ENCODE peak calls at places on chromosomes 16 and 17, in seven cellular contexts. O, I, Y, F, V, B and S are unnamed samples.

GRCh38 chr16:85003076-85003475 is 8.3 kb downstream of the ZDHHC7 start:
- DNase-seq in O (no peak), I (no peak), Y (no peak), F (no peak), V (no peak), B (no peak), S (no peak)

GRCh38 chr17:66405836-66406679 is 103.6 kb downstream of the PRKCA start:
- DNase-seq in O (no peak), I (no peak), Y (no peak), F (no peak), V (no peak), B (no peak), S (no peak)

GRCh38 chr17:48299760-48300159 is 130.3 kb downstream of the SKAP1 start:
- DNase-seq in O (no peak), I (no peak), Y (no peak), F (no peak), V (no peak), B (no peak), S (no peak)

GRCh38 chr16:88446061-88446460 is 7.0 kb upstream of the ZFPM1 start:
- DNase-seq in O (no peak), I (no peak), Y (no peak), F (no peak), V (no peak), B (no peak), S (no peak)

GRCh38 chr17:66949501-66949900 is 15.0 kb upstream of the CACNG4 start:
- DNase-seq in O (no peak), I (peak), Y (peak), F (no peak), V (no peak), B (no peak), S (no peak)

GRCh38 chr17:41390411-41390938 is 6.9 kb downstream of the KRT31 start:
- DNase-seq in O (no peak), I (no peak), Y (no peak), F (no peak), V (no peak), B (no peak), S (no peak)

GRCh38 chr16:71784093-71784492 is 24.5 kb downstream of the AP1G1 start:
- DNase-seq in O (no peak), I (no peak), Y (no peak), F (no peak), V (no peak), B (no peak), S (no peak)

GRCh38 chr16:19393226-19394074 is 24.2 kb upstream of the TMC5 start:
- DNase-seq in O (no peak), I (peak), Y (peak), F (peak), V (peak), B (no peak), S (no peak)

GRCh38 chr16:27851586-27851985 is 211.9 kb downstream of the GSG1L start:
- DNase-seq in O (no peak), I (no peak), Y (no peak), F (no peak), V (no peak), B (no peak), S (no peak)

GRCh38 chr17:7912927-7913524 is 3.1 kb downstream of the RNF227 start:
- DNase-seq in O (peak), I (peak), Y (peak), F (peak), V (peak), B (no peak), S (no peak)

GRCh38 chr16:81004646-81005353 is 1.9 kb downstream of the CMC2 start:
- DNase-seq in O (peak), I (peak), Y (peak), F (peak), V (peak), B (no peak), S (no peak)

GRCh38 chr17:50170662-50171370 is 5.0 kb downstream of the SGCA start:
- DNase-seq in O (no peak), I (peak), Y (no peak), F (no peak), V (no peak), B (no peak), S (no peak)

GRCh38 chr17:27457731-27458523 is 1.7 kb downstream of the KSR1 start:
- DNase-seq in O (peak), I (no peak), Y (peak), F (peak), V (no peak), B (no peak), S (peak)

GRCh38 chr17:76901542-76902197 is 33.5 kb downstream of the MGAT5B start:
- DNase-seq in O (no peak), I (no peak), Y (no peak), F (no peak), V (no peak), B (no peak), S (no peak)

GRCh38 chr16:54397190-54397835 is 110.7 kb upstream of the IRX3 start:
- DNase-seq in O (no peak), I (no peak), Y (no peak), F (no peak), V (peak), B (no peak), S (no peak)

GRCh38 chr16:13453938-13454553 is 465.9 kb upstream of the ERCC4 start:
- DNase-seq in O (peak), I (peak), Y (no peak), F (peak), V (no peak), B (peak), S (no peak)

GRCh38 chr17:49567104-49567521 is 8.6 kb upstream of the NXPH3 start:
- DNase-seq in O (no peak), I (no peak), Y (no peak), F (no peak), V (no peak), B (no peak), S (no peak)

GRCh38 chr17:43438626-43439529 is 40.1 kb downstream of the ARL4D start:
- DNase-seq in O (no peak), I (no peak), Y (peak), F (peak), V (no peak), B (no peak), S (no peak)

GRCh38 chr16:22652463-22652845 is 141.8 kb downstream of the NPIPB5 start:
- DNase-seq in O (no peak), I (no peak), Y (no peak), F (no peak), V (no peak), B (no peak), S (no peak)

GRCh38 chr17:63420868-63421680 is 25.0 kb downstream of the CYB561 start:
- DNase-seq in O (no peak), I (no peak), Y (no peak), F (no peak), V (no peak), B (no peak), S (no peak)

GRCh38 chr16:54934536-54935410 is 4.1 kb downstream of the IRX5 start:
- DNase-seq in O (no peak), I (peak), Y (no peak), F (peak), V (no peak), B (no peak), S (no peak)

GRCh38 chr17:73232587-73233373 is 28.9 kb downstream of the CPSF4L start:
- DNase-seq in O (peak), I (peak), Y (peak), F (peak), V (peak), B (no peak), S (no peak)

GRCh38 chr16:8808613-8809353 is 11.1 kb downstream of the PMM2 start:
- DNase-seq in O (no peak), I (no peak), Y (no peak), F (no peak), V (no peak), B (no peak), S (no peak)

GRCh38 chr16:75535211-75535843 is 581 bp downstream of the CHST5 start:
- DNase-seq in O (no peak), I (no peak), Y (no peak), F (no peak), V (no peak), B (no peak), S (no peak)
- H3K4me3 ChIP-seq in O (no peak), I (no peak), Y (no peak), F (no peak), V (no peak), B (no peak), S (no peak)

DNA sequence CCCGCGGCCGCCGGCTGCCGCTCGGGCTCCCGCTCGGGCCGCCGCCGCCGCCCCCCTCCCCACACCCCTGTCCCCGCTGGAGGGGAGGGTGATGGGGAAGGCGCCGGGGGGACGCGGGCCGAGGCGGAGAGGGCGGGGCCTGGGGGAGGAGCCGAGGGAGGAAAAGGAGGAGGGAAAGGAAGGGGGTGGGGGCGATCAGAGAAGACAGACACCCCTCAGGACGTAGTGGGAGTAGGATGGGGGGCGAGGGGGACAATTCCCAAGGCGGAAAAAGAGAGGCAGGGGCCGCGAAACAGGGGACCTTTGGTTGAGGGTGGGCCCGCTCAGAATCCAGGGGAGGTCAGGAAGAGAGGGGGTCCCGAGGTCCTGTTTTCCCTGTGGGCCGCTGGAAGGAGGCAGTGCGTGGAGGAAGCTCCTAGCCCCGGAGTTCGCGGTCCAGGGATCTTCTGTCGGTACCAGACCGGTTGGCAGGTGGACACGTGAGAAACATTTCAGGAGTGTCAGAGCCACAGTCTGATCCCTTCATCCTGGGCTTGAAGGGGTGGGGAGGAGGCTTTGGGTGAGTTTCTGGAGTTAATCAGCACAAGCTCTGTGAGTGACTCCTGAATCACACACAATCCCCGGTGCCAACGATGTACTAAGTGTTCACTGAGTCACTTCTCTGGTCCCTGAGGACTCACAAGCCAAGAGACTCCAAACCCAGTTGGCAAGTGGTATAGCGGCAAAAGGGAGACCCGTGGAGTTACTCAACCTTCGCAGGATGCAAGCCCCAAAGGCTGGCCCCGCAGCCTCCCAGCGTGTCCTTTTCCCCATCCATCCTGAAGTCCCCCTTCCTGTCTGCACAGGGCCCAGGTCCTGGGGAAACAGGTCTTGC is at the start of gene XYLT1:
- DNase-seq in O (peak), I (peak), Y (peak), F (peak), V (peak), B (no peak), S (peak)
- H3K4me3 ChIP-seq in O (peak), I (peak), Y (peak), F (peak), V (peak), B (peak), S (peak)

GRCh38 chr16:67183284-67183626 is 508 bp downstream of the MATCAP1 start:
- DNase-seq in O (no peak), I (no peak), Y (no peak), F (no peak), V (no peak), B (no peak), S (no peak)

GRCh38 chr16:67180166-67180565 is 3.6 kb downstream of the MATCAP1 start:
- DNase-seq in O (no peak), I (no peak), Y (no peak), F (no peak), V (no peak), B (no peak), S (no peak)

GRCh38 chr16:67179421-67180080 is 4.2 kb downstream of the MATCAP1 start:
- DNase-seq in O (no peak), I (no peak), Y (no peak), F (no peak), V (no peak), B (no peak), S (no peak)

GRCh38 chr16:67182288-67182687 is 1.5 kb downstream of the MATCAP1 start:
- DNase-seq in O (no peak), I (no peak), Y (peak), F (no peak), V (no peak), B (no peak), S (no peak)

GRCh38 chr16:67181346-67181745 is 2.4 kb downstream of the MATCAP1 start:
- DNase-seq in O (no peak), I (peak), Y (peak), F (no peak), V (peak), B (no peak), S (no peak)
- H3K4me3 ChIP-seq in O (no peak), I (no peak), Y (no peak), F (no peak), V (no peak), B (peak), S (no peak)

GRCh38 chr17:57868007-57868774 is 18.3 kb upstream of the MRPS23 start:
- DNase-seq in O (peak), I (peak), Y (peak), F (peak), V (peak), B (no peak), S (peak)
- H3K4me3 ChIP-seq in O (no peak), I (no peak), Y (no peak), F (no peak), V (no peak), B (no peak), S (no peak)